ENCODE peak calls at places on chromosomes 16 and 17, in four cellular contexts. One of them, this sample, is unnamed.

GRCh38 chr16:65876624-65877023 is 489.9 kb upstream of the CDH5 start:
- DNase-seq in K562: no peak
- DNase-seq in HL-60: no peak
- DNase-seq in GM12878: no peak
- DNase-seq in this sample: no peak

GRCh38 chr16:88811850-88812736 is at the start of gene APRT:
- DNase-seq in K562: peak
- DNase-seq in GM12878: peak
- DNase-seq in HL-60: peak
- DNase-seq in this sample: peak

GRCh38 chr17:28404461-28404811 is 1.6 kb downstream of the SLC46A1 start:
- DNase-seq in GM12878: no peak
- DNase-seq in K562: no peak
- DNase-seq in HL-60: no peak
- DNase-seq in this sample: no peak

GRCh38 chr17:50117202-50118040 is 12.5 kb downstream of the SAMD14 start:
- DNase-seq in GM12878: no peak
- DNase-seq in HL-60: no peak
- DNase-seq in K562: peak
- DNase-seq in this sample: peak

GRCh38 chr17:38739305-38739704 is 8.8 kb downstream of the PCGF2 start:
- DNase-seq in K562: no peak
- DNase-seq in HL-60: no peak
- DNase-seq in GM12878: no peak
- DNase-seq in this sample: no peak

GRCh38 chr17:68198931-68199836 is 48.7 kb upstream of the AMZ2 start:
- DNase-seq in HL-60: no peak
- DNase-seq in GM12878: no peak
- DNase-seq in K562: no peak
- DNase-seq in this sample: peak

GRCh38 chr17:27533874-27534815 is 77.9 kb downstream of the KSR1 start:
- DNase-seq in K562: no peak
- DNase-seq in HL-60: no peak
- DNase-seq in GM12878: no peak
- DNase-seq in this sample: no peak

GRCh38 chr16:1964506-1965471 is at the start of gene RPS2:
- DNase-seq in HL-60: peak
- DNase-seq in GM12878: peak
- DNase-seq in K562: peak
- DNase-seq in this sample: peak

DNA sequence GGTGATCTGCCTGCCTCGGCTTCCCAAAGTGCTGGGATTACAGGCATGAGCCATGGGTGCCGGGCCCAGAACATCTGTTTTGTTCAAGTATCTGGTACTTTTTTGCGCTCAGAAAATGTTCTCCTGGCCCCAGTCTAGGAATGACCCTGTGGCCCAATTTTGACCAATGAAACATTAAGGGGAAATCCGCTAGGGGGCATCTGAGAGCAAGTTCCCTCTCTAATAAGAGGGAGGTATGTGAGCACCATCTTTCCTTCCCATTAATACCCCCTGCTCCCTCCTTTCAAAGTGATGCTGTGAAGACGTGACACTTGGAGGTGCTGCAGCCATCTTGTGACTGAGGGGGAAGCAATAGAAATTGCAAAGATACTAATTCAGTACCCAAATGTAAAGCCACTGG is 16.5 kb upstream of the CLEC3A start:
- DNase-seq in K562: peak
- DNase-seq in HL-60: no peak
- DNase-seq in GM12878: no peak
- DNase-seq in this sample: no peak
- TF ChIP-seq SPI1 in K562: no peak
- TF ChIP-seq SPI1 in HL-60: no peak
- TF ChIP-seq SPI1 in GM12878: no peak
- TF ChIP-seq SPI1 in this sample: no peak

GRCh38 chr17:72294487-72294893 is 173.7 kb downstream of the SOX9 start:
- DNase-seq in K562: no peak
- DNase-seq in HL-60: no peak
- DNase-seq in GM12878: no peak
- DNase-seq in this sample: no peak

GRCh38 chr17:72295916-72296315 is 175.1 kb downstream of the SOX9 start:
- DNase-seq in GM12878: no peak
- DNase-seq in K562: no peak
- DNase-seq in HL-60: no peak
- DNase-seq in this sample: no peak

GRCh38 chr17:72297326-72298115 is 176.7 kb downstream of the SOX9 start:
- DNase-seq in GM12878: no peak
- DNase-seq in K562: no peak
- DNase-seq in HL-60: no peak
- DNase-seq in this sample: no peak

GRCh38 chr17:72299092-72299491 is 178.3 kb downstream of the SOX9 start:
- DNase-seq in GM12878: peak
- DNase-seq in HL-60: no peak
- DNase-seq in K562: no peak
- DNase-seq in this sample: no peak

DNA sequence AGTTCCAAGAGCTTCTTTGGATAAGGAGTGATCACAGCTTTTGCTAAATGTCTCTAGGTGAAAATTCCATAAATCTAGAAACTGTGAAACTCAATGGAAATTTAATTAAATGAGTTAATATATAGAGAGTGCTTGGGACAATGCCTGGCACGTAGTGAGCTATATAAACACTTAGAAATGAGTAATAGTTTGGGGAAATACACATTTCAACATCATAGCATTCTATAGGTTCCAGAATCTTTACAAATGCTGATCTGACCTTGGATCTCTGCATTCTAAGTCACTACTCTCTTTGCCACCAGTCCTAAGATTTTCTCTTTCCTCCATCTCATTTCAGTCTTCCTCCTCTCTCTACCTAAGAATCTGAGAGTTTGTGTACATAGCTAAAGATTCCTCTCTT is 175.6 kb downstream of the SOX9 start:
- DNase-seq in GM12878: no peak
- DNase-seq in HL-60: no peak
- DNase-seq in K562: no peak
- DNase-seq in this sample: no peak
- TF ChIP-seq SPI1 in GM12878: no peak
- TF ChIP-seq SPI1 in HL-60: no peak
- TF ChIP-seq SPI1 in K562: no peak
- TF ChIP-seq SPI1 in this sample: no peak

GRCh38 chr17:1231456-1231855 is 38.8 kb upstream of the BHLHA9 start:
- DNase-seq in K562: no peak
- DNase-seq in HL-60: peak
- DNase-seq in GM12878: no peak
- DNase-seq in this sample: no peak

GRCh38 chr17:1228752-1229353 is 41.4 kb upstream of the BHLHA9 start:
- DNase-seq in HL-60: no peak
- DNase-seq in GM12878: no peak
- DNase-seq in K562: no peak
- DNase-seq in this sample: peak

GRCh38 chr17:1227917-1228751 is 42.1 kb upstream of the BHLHA9 start:
- DNase-seq in HL-60: no peak
- DNase-seq in K562: no peak
- DNase-seq in GM12878: peak
- DNase-seq in this sample: peak

GRCh38 chr17:1229891-1230571 is 40.2 kb upstream of the BHLHA9 start:
- DNase-seq in K562: no peak
- DNase-seq in HL-60: no peak
- DNase-seq in GM12878: no peak
- DNase-seq in this sample: no peak

DNA sequence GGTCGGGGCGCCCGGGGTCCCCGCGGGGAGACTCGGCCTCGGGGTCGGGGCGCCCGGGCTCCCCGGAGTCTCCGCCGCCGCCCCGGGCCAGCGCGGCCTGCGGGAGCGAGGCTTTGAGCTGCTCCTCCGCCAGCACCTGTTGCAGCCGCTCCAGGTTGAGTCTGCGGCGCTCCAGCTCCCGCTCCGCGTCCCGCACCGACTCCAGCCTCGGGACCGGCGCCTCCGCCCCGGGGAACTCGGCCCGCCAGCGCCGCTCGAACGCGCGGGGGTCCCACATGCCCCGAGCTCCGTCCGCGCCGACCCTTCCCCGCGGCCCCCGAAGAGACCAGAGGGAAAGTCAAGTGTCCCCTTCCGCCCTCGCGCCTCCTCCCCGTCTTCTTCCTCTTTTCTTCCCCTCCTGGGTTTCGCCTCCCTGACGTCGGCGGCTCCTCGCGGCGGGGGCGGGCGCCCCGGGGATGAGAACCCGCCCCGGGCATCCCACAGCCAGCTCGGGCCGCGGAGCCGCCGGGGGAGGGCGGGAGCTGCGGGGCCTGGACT is 40.8 kb upstream of the BHLHA9 start:
- DNase-seq in HL-60: peak
- DNase-seq in GM12878: no peak
- DNase-seq in K562: peak
- DNase-seq in this sample: peak
- TF ChIP-seq SPI1 in HL-60: peak
- TF ChIP-seq SPI1 in GM12878: peak
- TF ChIP-seq SPI1 in K562: no peak
- TF ChIP-seq SPI1 in this sample: peak

DNA sequence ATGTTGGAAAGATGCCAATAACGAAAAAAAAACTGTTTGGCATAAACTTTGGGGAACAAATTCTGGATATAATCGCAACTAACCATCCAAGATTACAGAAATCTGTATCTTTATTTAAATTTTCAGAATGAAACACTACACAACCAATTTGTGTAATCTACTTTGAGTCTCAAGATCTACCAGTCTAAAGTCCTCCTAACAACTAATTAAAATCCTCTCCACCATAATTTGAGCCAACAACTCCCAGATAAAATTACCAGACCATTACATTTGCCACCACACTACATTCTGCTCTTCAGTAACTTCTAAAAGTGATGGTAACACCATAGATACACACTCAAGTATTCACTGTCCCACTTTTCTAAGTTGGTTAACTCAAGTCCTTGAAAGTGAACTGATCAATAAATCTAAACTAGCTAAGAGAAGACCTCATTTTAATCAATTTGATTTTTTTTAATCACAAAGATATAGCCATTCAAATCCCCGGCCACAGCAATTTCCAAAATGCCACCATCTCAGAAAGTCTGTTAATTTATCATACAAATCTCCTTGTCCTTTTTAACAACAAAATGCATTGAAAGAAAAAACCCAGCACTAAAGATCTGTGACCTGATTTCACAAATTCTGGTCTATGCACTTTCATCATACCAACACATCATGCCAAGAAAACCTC is 1.9 kb downstream of the SIAH1 start:
- DNase-seq in HL-60: no peak
- DNase-seq in GM12878: no peak
- DNase-seq in K562: no peak
- DNase-seq in this sample: no peak
- TF ChIP-seq SPI1 in HL-60: no peak
- TF ChIP-seq SPI1 in GM12878: no peak
- TF ChIP-seq SPI1 in K562: no peak
- TF ChIP-seq SPI1 in this sample: no peak

GRCh38 chr16:49856741-49857330 is 924 bp upstream of the ZNF423 start:
- DNase-seq in GM12878: no peak
- DNase-seq in HL-60: no peak
- DNase-seq in K562: peak
- DNase-seq in this sample: no peak
- TF ChIP-seq SPI1 in GM12878: no peak
- TF ChIP-seq SPI1 in HL-60: no peak
- TF ChIP-seq SPI1 in K562: no peak
- TF ChIP-seq SPI1 in this sample: no peak

DNA sequence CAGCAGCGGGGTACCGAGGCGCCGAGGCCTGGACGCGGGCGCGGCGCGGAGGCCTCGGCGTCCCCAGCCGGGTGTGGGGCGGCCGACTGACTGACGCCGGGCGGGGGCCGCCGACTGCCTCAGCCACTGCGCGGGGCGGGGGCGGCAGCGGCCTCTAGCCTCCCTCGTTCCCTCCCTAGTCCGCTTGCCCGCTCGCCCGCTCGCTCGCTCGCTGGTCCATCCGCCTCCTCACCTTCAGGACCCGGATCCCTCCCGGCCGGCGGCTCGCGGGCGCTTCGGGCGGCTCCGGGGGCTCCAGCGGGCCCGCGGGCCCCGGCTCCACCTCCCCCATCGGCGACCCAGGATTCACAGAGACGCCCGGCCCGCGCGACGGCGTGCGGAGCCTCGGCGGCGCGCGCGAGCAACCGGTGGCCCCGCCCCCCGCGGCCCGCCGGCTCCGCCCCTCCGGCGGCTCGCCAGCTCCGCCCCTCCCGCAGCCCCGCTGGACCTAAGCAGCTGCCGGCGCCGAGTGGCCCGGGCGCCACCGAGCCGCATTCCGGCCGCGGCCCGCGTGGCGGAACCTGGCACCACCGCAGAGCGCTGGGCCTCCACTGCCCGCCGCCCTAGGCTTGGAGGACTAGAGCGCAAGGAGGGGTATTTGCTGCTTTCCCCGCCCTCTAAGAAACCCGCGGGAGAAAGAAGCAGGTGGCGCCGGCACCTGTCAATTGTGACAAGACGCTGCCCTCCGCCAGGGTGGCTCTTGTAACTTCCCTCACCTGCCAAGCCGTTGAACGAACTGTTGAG is 773 bp downstream of the PHLPP2 start:
- DNase-seq in K562: peak
- DNase-seq in GM12878: no peak
- DNase-seq in HL-60: peak
- DNase-seq in this sample: peak
- TF ChIP-seq SPI1 in K562: no peak
- TF ChIP-seq SPI1 in GM12878: no peak
- TF ChIP-seq SPI1 in HL-60: no peak
- TF ChIP-seq SPI1 in this sample: no peak

This sample was measured in GM12891.